ENCODE peak calls at places on chromosome 3, in four cellular contexts. One of them, this sample, is unnamed.

GRCh38 chr3:147620906-147621305 is 211.7 kb downstream of the ZIC1 start:
- DNase-seq in AG04449: no peak
- DNase-seq in non-pigmented ciliary epithelial cell: peak; percentile 28
- DNase-seq in GM12865: no peak
- DNase-seq in this sample: no peak

GRCh38 chr3:65685621-65686020 is 353.1 kb downstream of the MAGI1 start:
- DNase-seq in AG04449: peak; percentile 12
- DNase-seq in non-pigmented ciliary epithelial cell: no peak
- DNase-seq in GM12865: no peak
- DNase-seq in this sample: no peak

GRCh38 chr3:41088882-41089281 is 110.4 kb upstream of the CTNNB1 start:
- DNase-seq in AG04449: no peak
- DNase-seq in non-pigmented ciliary epithelial cell: no peak
- DNase-seq in GM12865: no peak
- DNase-seq in this sample: no peak

GRCh38 chr3:136919799-136920580 is 37.8 kb upstream of the IL20RB start:
- DNase-seq in AG04449: no peak
- DNase-seq in non-pigmented ciliary epithelial cell: no peak
- DNase-seq in GM12865: no peak
- DNase-seq in this sample: peak; percentile 43

GRCh38 chr3:190617185-190617584 is 103.3 kb downstream of the IL1RAP start:
- DNase-seq in AG04449: no peak
- DNase-seq in non-pigmented ciliary epithelial cell: no peak
- DNase-seq in GM12865: peak; percentile 60
- DNase-seq in this sample: peak; percentile 43

GRCh38 chr3:130661116-130661515 is 85.5 kb downstream of the PIK3R4 start:
- DNase-seq in AG04449: no peak
- DNase-seq in non-pigmented ciliary epithelial cell: no peak
- DNase-seq in GM12865: no peak
- DNase-seq in this sample: no peak

GRCh38 chr3:32340039-32340438 is 51.6 kb upstream of the CMTM7 start:
- DNase-seq in AG04449: no peak
- DNase-seq in non-pigmented ciliary epithelial cell: peak; percentile 28
- DNase-seq in GM12865: peak; percentile 44
- DNase-seq in this sample: no peak

GRCh38 chr3:31307131-31307785 is 225.5 kb upstream of the STT3B start:
- DNase-seq in AG04449: no peak
- DNase-seq in non-pigmented ciliary epithelial cell: no peak
- DNase-seq in GM12865: no peak
- DNase-seq in this sample: no peak

GRCh38 chr3:13028010-13028821 is 45.0 kb downstream of the IQSEC1 start:
- DNase-seq in AG04449: no peak
- DNase-seq in non-pigmented ciliary epithelial cell: no peak
- DNase-seq in GM12865: no peak
- DNase-seq in this sample: no peak

GRCh38 chr3:137792633-137793271 is 28.6 kb downstream of the SOX14 start:
- DNase-seq in AG04449: no peak
- DNase-seq in non-pigmented ciliary epithelial cell: no peak
- DNase-seq in GM12865: peak; percentile 55
- DNase-seq in this sample: peak; percentile 4

GRCh38 chr3:20406621-20407020 is 220.6 kb upstream of the SGO1 start:
- DNase-seq in AG04449: no peak
- DNase-seq in non-pigmented ciliary epithelial cell: no peak
- DNase-seq in GM12865: no peak
- DNase-seq in this sample: no peak

GRCh38 chr3:166190360-166190759 is 353.1 kb upstream of the BCHE start:
- DNase-seq in AG04449: no peak
- DNase-seq in non-pigmented ciliary epithelial cell: no peak
- DNase-seq in GM12865: no peak
- DNase-seq in this sample: no peak

GRCh38 chr3:178422406-178422805 is 113.8 kb upstream of the KCNMB2 start:
- DNase-seq in AG04449: no peak
- DNase-seq in non-pigmented ciliary epithelial cell: no peak
- DNase-seq in GM12865: no peak
- DNase-seq in this sample: no peak

GRCh38 chr3:155390361-155390760 is 96.9 kb upstream of the STRIT1 start:
- DNase-seq in AG04449: no peak
- DNase-seq in non-pigmented ciliary epithelial cell: no peak
- DNase-seq in GM12865: no peak
- DNase-seq in this sample: no peak

GRCh38 chr3:144777941-144778340 is 806.3 kb downstream of the DIPK2A start:
- DNase-seq in AG04449: no peak
- DNase-seq in non-pigmented ciliary epithelial cell: no peak
- DNase-seq in GM12865: no peak
- DNase-seq in this sample: no peak

GRCh38 chr3:133965033-133965570 is 64.6 kb downstream of the SLCO2A1 start:
- DNase-seq in AG04449: no peak
- DNase-seq in non-pigmented ciliary epithelial cell: no peak
- DNase-seq in GM12865: no peak
- DNase-seq in this sample: no peak

GRCh38 chr3:142563491-142563997 is 15.0 kb downstream of the ATR start:
- DNase-seq in AG04449: no peak
- DNase-seq in non-pigmented ciliary epithelial cell: no peak
- DNase-seq in GM12865: no peak
- DNase-seq in this sample: no peak

GRCh38 chr3:134885877-134886621 is 91.0 kb downstream of the EPHB1 start:
- DNase-seq in AG04449: no peak
- DNase-seq in non-pigmented ciliary epithelial cell: no peak
- DNase-seq in GM12865: peak; percentile 73
- DNase-seq in this sample: peak; percentile 25

This sample was measured in GM06990.